ENCODE peak calls at places on chromosomes 11 and 22, in five cellular contexts. Y, P, J, C and R are unnamed samples.

GRCh38 chr22:39149915-39150847 is 2.3 kb downstream of the CBX7 start:
- DNase-seq in Y (no peak), P (no peak), J (no peak), C (no peak), R (no peak)

GRCh38 chr11:19905280-19905853 is 192.7 kb downstream of the NAV2 start:
- DNase-seq in Y (no peak), P (no peak), J (no peak), C (peak; percentile 63), R (no peak)

GRCh38 chr11:7060828-7061227 is 28.0 kb upstream of the RBMXL2 start:
- DNase-seq in Y (no peak), P (no peak), J (no peak), C (peak; percentile 68), R (no peak)

GRCh38 chr22:20963201-20964052 is 3.6 kb upstream of the AIFM3 start:
- DNase-seq in Y (no peak), P (no peak), J (no peak), C (no peak), R (peak; percentile 37)

GRCh38 chr11:6319001-6319878 is 1.1 kb downstream of the CAVIN3 start:
- DNase-seq in Y (no peak), P (peak; percentile 26), J (peak; percentile 16), C (peak; percentile 60), R (no peak)

GRCh38 chr11:66641834-66642233 is 3.3 kb downstream of the RBM4 start:
- DNase-seq in Y (no peak), P (no peak), J (no peak), C (no peak), R (no peak)

GRCh38 chr11:83051760-83052671 is 19.7 kb downstream of the RAB30 start:
- DNase-seq in Y (peak; percentile 78), P (peak; percentile 64), J (no peak), C (peak; percentile 94), R (no peak)

GRCh38 chr22:29204617-29205183 is 996 bp upstream of the EMID1 start:
- DNase-seq in Y (no peak), P (no peak), J (no peak), C (no peak), R (no peak)

GRCh38 chr22:43131773-43132501 is 11.3 kb downstream of the MCAT start:
- DNase-seq in Y (no peak), P (no peak), J (no peak), C (peak; percentile 23), R (no peak)

GRCh38 chr11:1060885-1061616 is 13.6 kb upstream of the MUC2 start:
- DNase-seq in Y (no peak), P (no peak), J (peak; percentile 92), C (peak; percentile 36), R (peak; percentile 93)

GRCh38 chr11:18836415-18836814 is 44.8 kb upstream of the PTPN5 start:
- DNase-seq in Y (no peak), P (no peak), J (no peak), C (no peak), R (no peak)

GRCh38 chr22:27647540-27647939 is 154.0 kb downstream of the MN1 start:
- DNase-seq in Y (no peak), P (no peak), J (no peak), C (no peak), R (no peak)

GRCh38 chr11:1242289-1242688 is 19.4 kb downstream of the MUC5B start:
- DNase-seq in Y (no peak), P (no peak), J (no peak), C (no peak), R (no peak)

GRCh38 chr11:61610905-61611304 is 30.0 kb upstream of the SYT7 start:
- DNase-seq in Y (no peak), P (no peak), J (no peak), C (no peak), R (no peak)

DNA sequence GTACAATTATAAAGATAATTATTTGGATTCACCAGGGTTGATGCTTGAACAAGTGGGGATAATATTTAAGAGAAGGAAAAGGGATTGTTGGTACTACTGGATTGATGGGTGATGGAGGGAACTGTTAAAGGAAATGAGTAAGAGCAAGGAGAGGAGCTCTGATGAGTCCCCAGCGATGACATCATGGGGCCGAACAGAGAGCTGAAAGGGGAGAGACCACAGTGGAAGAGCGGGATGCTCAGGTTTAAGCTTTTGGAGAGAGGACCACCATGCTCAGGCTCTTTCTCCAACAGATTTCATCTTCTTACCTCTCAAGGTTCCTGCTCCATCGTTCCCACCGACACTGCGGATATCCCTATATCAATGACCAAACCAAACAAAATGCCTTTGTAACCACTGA is 568.7 kb downstream of the ETS1 start:
- DNase-seq in Y (no peak), P (no peak), J (no peak), C (no peak), R (no peak)
- H3K27me3 ChIP-seq in Y (no peaks in the 10 kb centered on the region), P (no peaks in the 10 kb centered on the region), J (no peaks in the 10 kb centered on the region), C (no peaks in the 10 kb centered on the region), R (no peaks in the 10 kb centered on the region)

DNA sequence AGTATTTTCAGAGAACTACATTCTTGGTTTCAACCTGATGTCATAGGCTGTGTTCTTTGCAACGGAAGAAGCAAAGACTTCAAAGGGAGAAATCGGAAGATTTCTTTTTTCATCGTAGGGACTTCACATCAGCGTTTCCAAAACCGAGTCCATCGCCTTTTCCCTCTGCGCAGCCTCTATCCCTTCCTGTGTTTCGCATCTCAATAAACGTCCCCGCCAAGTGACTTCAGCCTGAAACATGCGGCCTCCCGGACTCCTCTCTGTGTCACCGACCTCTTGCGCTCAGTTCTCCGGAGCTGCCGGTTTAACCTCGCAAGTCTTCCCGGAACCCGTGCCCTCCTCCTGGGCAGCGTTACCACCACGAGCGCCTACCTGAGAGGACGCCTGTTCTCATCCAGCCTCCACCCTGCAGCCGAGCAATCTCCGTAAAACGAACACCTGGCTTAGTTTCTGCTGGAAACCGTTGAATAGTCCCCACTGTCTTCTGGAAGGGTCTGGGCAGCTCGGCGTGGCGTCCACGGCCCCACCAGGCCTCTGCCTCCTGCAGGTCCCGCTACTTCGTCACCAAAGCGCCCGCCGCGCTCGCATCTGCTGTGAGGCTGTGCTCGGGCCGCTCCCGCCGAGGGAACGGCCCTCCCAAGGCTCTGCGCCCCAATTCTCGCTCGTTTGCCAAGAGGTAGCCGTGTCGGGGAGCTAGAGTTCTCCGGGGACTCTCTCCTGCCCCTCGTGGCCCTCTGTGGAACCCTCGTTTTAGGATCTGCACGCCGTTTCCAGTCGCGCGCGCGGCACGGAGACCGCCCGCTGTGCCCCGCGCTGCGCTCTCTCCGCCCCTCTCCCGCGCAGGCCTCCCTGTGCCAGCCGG is at the start of gene GLB1L3:
- DNase-seq in Y (peak; percentile 32), P (no peak), J (peak; percentile 33), C (no peak), R (peak; percentile 43)
- TF ChIP-seq CTCF in Y (no peak), P (no peak), J (peak; percentile 26), C (peak; percentile 13), R (peak; percentile 6)

DNA sequence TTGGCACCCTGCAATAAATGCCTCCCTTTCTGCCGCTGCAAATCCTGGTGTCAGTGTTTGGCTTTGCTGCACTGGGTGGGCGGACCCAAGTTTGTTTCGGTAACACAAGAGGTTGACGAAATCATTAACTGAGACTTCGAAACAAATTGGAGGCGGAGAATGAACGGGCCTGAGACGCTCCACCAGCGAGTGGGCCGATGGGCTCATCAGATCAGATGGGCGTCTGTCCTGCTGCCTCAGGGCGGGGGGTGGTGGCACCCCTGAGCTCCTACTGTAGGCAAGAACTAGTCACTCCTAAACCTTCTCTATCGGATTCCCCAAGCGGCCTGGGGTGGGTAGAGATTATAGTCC is 918 bp upstream of the CAPN5 start:
- DNase-seq in Y (peak; percentile 47), P (peak; percentile 40), J (peak; percentile 60), C (no peak), R (peak; percentile 71)
- TF ChIP-seq POLR2A in Y (peak; percentile 35), P (no peak), J (no peak), C (no peak), R (no peak)

DNA sequence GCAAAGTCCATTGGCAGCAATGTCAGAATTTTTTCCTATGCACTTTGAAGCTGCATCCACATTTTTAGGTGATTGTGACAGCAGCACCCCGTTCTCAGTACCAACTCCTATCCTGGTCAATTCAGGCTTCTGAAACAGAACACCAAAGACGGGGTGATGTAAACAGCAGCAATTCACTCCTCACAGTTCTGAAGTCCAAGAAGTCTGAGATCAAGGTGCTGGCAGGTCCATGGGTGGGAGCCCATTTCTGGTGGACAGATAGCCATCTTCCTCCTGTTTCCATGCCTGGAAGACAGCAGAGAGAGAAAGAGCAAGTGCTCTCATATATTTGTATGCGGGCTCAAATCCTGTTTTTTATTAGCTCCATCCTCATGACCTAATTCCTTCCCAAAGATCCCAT is 471.2 kb downstream of the BRD1 start:
- DNase-seq in Y (no peak), P (no peak), J (no peak), C (no peak), R (peak; percentile 18)
- H3K27me3 ChIP-seq in Y (peaks cover 6% of the 10 kb centered on the region), P (no peaks in the 10 kb centered on the region), J (peaks cover 42% of the 10 kb centered on the region), C (no peaks in the 10 kb centered on the region), R (no peaks in the 10 kb centered on the region)

DNA sequence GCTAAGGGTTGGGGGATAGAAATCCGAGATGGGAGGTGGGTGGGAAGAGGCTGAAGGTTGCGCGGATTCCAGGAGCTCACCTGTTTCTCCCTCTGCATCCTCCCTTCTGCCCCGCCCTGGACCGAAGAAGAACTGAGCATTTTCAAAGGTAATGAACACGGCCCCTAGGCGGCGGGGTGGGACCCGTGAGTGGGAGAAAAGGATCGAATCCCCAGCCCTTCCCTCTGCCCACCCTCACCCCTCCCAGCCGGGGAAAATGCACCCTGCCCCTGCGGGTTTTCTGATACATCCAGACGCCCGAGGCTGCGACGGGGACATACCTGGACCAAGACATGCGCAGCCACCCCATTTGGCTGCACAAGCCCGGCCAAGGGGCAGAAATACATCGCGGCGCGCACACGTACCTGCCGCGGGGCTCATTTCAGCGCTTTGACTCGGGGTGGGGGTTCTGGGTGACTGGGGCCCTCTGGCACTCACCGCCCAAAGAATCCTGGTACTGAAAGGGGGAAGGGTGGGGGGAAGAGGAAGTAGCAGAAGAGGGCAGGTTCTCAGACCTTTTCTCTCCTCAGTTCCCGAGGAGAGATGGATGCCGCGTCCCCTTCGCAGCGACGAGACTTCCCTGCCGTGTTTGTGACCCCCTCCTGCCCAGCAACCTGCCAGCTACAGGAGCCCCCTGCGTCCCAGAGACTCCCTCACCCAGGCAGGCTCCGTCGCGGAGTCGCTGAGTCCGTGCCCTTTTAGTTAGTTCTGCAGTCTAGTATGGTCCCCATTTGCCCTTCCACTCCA is 6.0 kb downstream of the VSIG2 start:
- DNase-seq in Y (no peak), P (no peak), J (peak; percentile 68), C (no peak), R (peak; percentile 68)
- TF ChIP-seq CTCF in Y (no peak), P (no peak), J (peak; percentile 17), C (peak; percentile 17), R (peak; percentile 55)